ENCODE peak calls at places on chromosomes 1 and 21, in ten cellular contexts. E is Peyer's patch, S is spleen, A is upper lobe of right lung, T is tibial nerve, G is left lung, L is thyroid gland, Y is hepatocyte, I is GM12878, W is heart left ventricle. J is an unnamed sample.

GRCh38 chr21:27569091-27569490 is 602.2 kb upstream of the ADAMTS5 start:
- DNase-seq in W (no peak), L (no peak), T (no peak), Y (no peak), S (no peak), G (no peak), I (no peak), A (no peak), E (no peak), J (no peak)

GRCh38 chr1:73948021-73948420 is 250.0 kb downstream of the LRRIQ3 start:
- DNase-seq in G (no peak), L (no peak), S (no peak), I (no peak), E (no peak), A (no peak), T (no peak), W (no peak), Y (no peak), J (no peak)

GRCh38 chr1:89918794-89919155 is 76.1 kb upstream of the ZNF326 start:
- DNase-seq in T (no peak), L (peak; percentile 53), G (no peak), I (no peak), S (no peak), E (no peak), Y (no peak), W (no peak), A (no peak), J (no peak)

GRCh38 chr1:153607381-153607780 is 5.6 kb downstream of the S100A16 start:
- DNase-seq in G (no peak), A (no peak), L (no peak), T (no peak), Y (no peak), S (peak; percentile 64), E (no peak), W (no peak), I (no peak), J (no peak)

GRCh38 chr1:163774390-163774789 is 452.6 kb downstream of the NUF2 start:
- DNase-seq in S (no peak), Y (no peak), L (no peak), T (no peak), A (no peak), W (no peak), E (no peak), I (no peak), G (no peak), J (no peak)

GRCh38 chr1:217554849-217555248 is 76.0 kb downstream of the GPATCH2 start:
- DNase-seq in A (no peak), S (no peak), E (no peak), G (no peak), Y (no peak), T (no peak), L (no peak), W (no peak), I (no peak), J (no peak)

GRCh38 chr1:87941292-87941946 is 612.7 kb downstream of the LMO4 start:
- DNase-seq in I (no peak), S (no peak), A (no peak), L (no peak), W (no peak), T (no peak), Y (no peak), G (no peak), E (no peak), J (no peak)

GRCh38 chr1:185734929-185735666 is 907 bp downstream of the HMCN1 start:
- DNase-seq in T (no peak), A (no peak), G (no peak), E (no peak), Y (peak; percentile 3), L (no peak), S (no peak), W (no peak), I (no peak), J (no peak)

GRCh38 chr1:184061396-184062003 is 10.0 kb downstream of the TSEN15 start:
- DNase-seq in L (no peak), E (no peak), S (no peak), T (no peak), Y (no peak), W (no peak), A (no peak), G (no peak), I (no peak), J (no peak)

GRCh38 chr1:229221106-229222019 is 49.5 kb upstream of the RAB4A start:
- DNase-seq in S (no peak), L (peak; percentile 69), A (no peak), E (peak; percentile 66), G (no peak), I (no peak), W (no peak), Y (peak; percentile 88), T (no peak), J (no peak)

GRCh38 chr1:12643079-12643478 is 806 bp upstream of the AADACL4 start:
- DNase-seq in Y (no peak), W (no peak), G (no peak), S (no peak), T (no peak), I (no peak), A (no peak), L (no peak), E (no peak), J (no peak)

GRCh38 chr1:150420560-150421265 is 56.8 kb downstream of the RPRD2 start:
- DNase-seq in S (no peak), L (peak; percentile 26), I (no peak), Y (no peak), T (peak; percentile 16), A (no peak), W (no peak), E (no peak), G (no peak), J (no peak)

GRCh38 chr1:37478451-37478871 is 4.1 kb downstream of the ZC3H12A start:
- DNase-seq in T (no peak), Y (peak; percentile 22), E (peak; percentile 66), W (no peak), L (no peak), I (no peak), A (no peak), S (no peak), G (no peak), J (no peak)

GRCh38 chr1:111761717-111762116 is 6.0 kb downstream of the DDX20 start:
- DNase-seq in E (no peak), A (no peak), T (no peak), Y (no peak), W (no peak), S (no peak), L (no peak), G (no peak), I (no peak), J (no peak)
- H3K36me3 ChIP-seq in E (peaks cover 66% of the 10 kb centered on the region), A (peaks cover 90% of the 10 kb centered on the region), T (peaks cover 80% of the 10 kb centered on the region), Y (no peaks in the 10 kb centered on the region), W (peaks cover 83% of the 10 kb centered on the region), S (peaks cover 60% of the 10 kb centered on the region), L (peaks cover 39% of the 10 kb centered on the region), G (peaks cover 5% of the 10 kb centered on the region), I (no peaks in the 10 kb centered on the region), J (peaks cover 5% of the 10 kb centered on the region)

GRCh38 chr1:155650231-155650757 is 38.3 kb downstream of the YY1AP1 start:
- DNase-seq in A (no peak), W (no peak), Y (no peak), G (no peak), S (no peak), E (no peak), I (no peak), T (no peak), L (no peak), J (no peak)

GRCh38 chr1:155646307-155646706 is 36.3 kb downstream of the MSTO1 start:
- DNase-seq in I (no peak), A (no peak), Y (no peak), G (no peak), W (peak; percentile 26), T (peak; percentile 75), E (no peak), L (no peak), S (no peak), J (no peak)

GRCh38 chr1:155645648-155646047 is 35.6 kb downstream of the MSTO1 start:
- DNase-seq in I (no peak), W (peak; percentile 35), Y (no peak), G (no peak), A (no peak), L (no peak), T (peak; percentile 24), E (no peak), S (no peak), J (no peak)

GRCh38 chr1:155649689-155650088 is 38.9 kb downstream of the YY1AP1 start:
- DNase-seq in E (no peak), I (no peak), L (no peak), S (no peak), Y (no peak), A (no peak), G (no peak), T (no peak), W (no peak), J (no peak)

DNA sequence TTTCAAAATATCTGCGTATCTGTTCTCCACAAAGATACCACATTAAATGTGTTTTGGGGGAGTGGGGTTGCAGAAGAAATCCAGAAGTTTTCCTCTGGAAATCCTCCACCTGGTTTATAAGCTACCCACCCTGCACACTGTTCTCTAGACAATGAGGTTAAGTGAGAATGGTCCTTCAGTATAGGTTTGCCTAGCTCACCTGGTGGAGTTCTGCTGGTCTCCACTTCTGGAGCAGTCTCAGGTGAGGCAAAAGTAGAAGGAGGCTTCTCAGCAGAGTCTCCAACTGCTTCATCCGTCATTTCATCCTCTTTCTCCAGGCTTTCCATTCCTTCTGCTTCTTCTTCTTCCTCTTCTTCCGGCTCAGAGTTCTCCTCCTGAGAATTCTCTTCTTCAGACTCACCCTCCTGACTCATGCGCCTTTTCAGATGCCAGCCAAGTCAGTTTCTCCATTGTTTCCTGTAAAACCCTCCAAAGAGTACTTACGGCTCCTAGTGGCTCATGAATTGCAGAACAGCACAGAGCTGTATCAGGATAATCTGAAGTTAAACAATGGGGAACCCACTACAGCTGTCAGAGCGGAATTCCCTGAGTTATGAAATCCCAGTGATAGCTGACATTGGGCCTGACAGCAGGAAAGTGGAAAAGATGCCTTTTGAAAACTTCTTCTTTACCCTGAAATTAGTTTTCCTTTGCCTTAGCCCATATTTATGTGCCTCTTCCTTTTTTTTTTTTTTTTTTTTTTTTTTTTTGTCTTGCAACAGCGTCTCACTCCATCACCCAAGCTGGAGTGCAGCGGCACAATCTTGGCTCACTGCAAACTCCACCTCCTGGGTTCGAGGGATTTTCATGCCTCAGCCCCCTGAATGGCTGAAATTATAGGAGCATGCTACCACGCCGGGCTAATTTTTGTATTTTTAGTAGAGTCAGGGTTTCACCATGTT is 38.5 kb downstream of the MSTO1 start:
- DNase-seq in T (peak; percentile 33), S (no peak), E (peak; percentile 51), A (no peak), I (no peak), W (no peak), Y (peak; percentile 80), L (no peak), G (no peak), J (peak; percentile 49)
- TF ChIP-seq CTCF in T (peak; percentile 53), S (no peak), E (peak; percentile 58), A (peak; percentile 46), I (no peak), W (peak; percentile 31), Y (peak; percentile 60), L (peak; percentile 24), G (peak; percentile 17), J (peak; percentile 65)

GRCh38 chr1:215608646-215609045 is 41.5 kb downstream of the KCTD3 start:
- DNase-seq in W (no peak), I (no peak), A (no peak), G (no peak), E (no peak), S (no peak), L (no peak), T (no peak), Y (no peak), J (no peak)
- H3K36me3 ChIP-seq in W (peaks cover 58% of the 10 kb centered on the region), I (no peaks in the 10 kb centered on the region), A (peaks cover 26% of the 10 kb centered on the region), G (no peaks in the 10 kb centered on the region), E (peaks cover 41% of the 10 kb centered on the region), S (no peaks in the 10 kb centered on the region), L (peaks cover 23% of the 10 kb centered on the region), T (peaks cover 46% of the 10 kb centered on the region), Y (peaks cover 4% of the 10 kb centered on the region), J (no peaks in the 10 kb centered on the region)

GRCh38 chr1:156961709-156962108 is 41.3 kb downstream of the LRRC71 start:
- DNase-seq in G (no peak), I (no peak), E (no peak), A (no peak), W (no peak), Y (no peak), T (no peak), S (no peak), L (no peak), J (no peak)
- TF ChIP-seq CTCF in G (no peak), I (peak; percentile 47), E (no peak), A (peak; percentile 12), W (no peak), Y (peak; percentile 4), T (no peak), S (no peak), L (no peak), J (peak; percentile 4)

J was measured in BJ.